ENCODE peak calls at places on chromosomes 16 and 17, in nine cellular contexts. V is SHP77; Q is CD8-positive, alpha-beta T cell; Z is C1 segment of cervical spinal cord; B is NCI-H460; O is progenitor cell of endocrine pancreas; G is right cardiac atrium; K is uterus; F is fibroblast of the aortic adventitia. D is an unnamed sample.

GRCh38 chr17:61393904-61394629 is 5.6 kb upstream of the TBX2 start:
- DNase-seq in V (no peak), Q (no peak), Z (no peak), B (no peak), O (no peak), G (no peak), K (no peak), F (no peak), D (no peak)

GRCh38 chr17:44209786-44210341 is 9.6 kb downstream of the UBTF start:
- DNase-seq in V (no peak), Q (no peak), Z (no peak), B (no peak), O (no peak), G (no peak), K (no peak), F (no peak), D (no peak)

GRCh38 chr17:79077587-79077986 is 3.0 kb downstream of the ENGASE start:
- DNase-seq in V (no peak), Q (no peak), Z (no peak), B (no peak), O (no peak), G (peak; percentile 41), K (no peak), F (no peak), D (no peak)

GRCh38 chr17:9331512-9332163 is 244.0 kb downstream of the STX8 start:
- DNase-seq in V (no peak), Q (no peak), Z (no peak), B (no peak), O (no peak), G (no peak), K (no peak), F (no peak), D (no peak)

GRCh38 chr16:2773188-2773968 is 3.7 kb downstream of the ELOB start:
- DNase-seq in V (no peak), Q (no peak), Z (no peak), B (no peak), O (no peak), G (no peak), K (no peak), F (no peak), D (no peak)

GRCh38 chr17:82611140-82612058 is 36.8 kb downstream of the WDR45B start:
- DNase-seq in V (peak; percentile 72), Q (no peak), Z (no peak), B (no peak), O (no peak), G (peak; percentile 70), K (peak; percentile 56), F (peak; percentile 46), D (no peak)

GRCh38 chr17:48555183-48555615 is 10.3 kb upstream of the HOXB2 start:
- DNase-seq in V (peak; percentile 9), Q (no peak), Z (no peak), B (no peak), O (no peak), G (no peak), K (no peak), F (peak; percentile 98), D (no peak)

GRCh38 chr17:44688675-44689491 is 693 bp downstream of the CCDC43 start:
- DNase-seq in V (no peak), Q (no peak), Z (no peak), B (no peak), O (peak; percentile 17), G (no peak), K (no peak), F (peak; percentile 2), D (no peak)

GRCh38 chr16:57194512-57194911 is 8.4 kb downstream of the RSPRY1 start:
- DNase-seq in V (peak; percentile 75), Q (no peak), Z (no peak), B (peak; percentile 90), O (no peak), G (no peak), K (no peak), F (peak; percentile 92), D (no peak)

GRCh38 chr16:65068151-65068740 is 53.6 kb downstream of the CDH11 start:
- DNase-seq in V (no peak), Q (no peak), Z (no peak), B (peak; percentile 52), O (no peak), G (no peak), K (no peak), F (peak; percentile 74), D (no peak)

GRCh38 chr16:69233124-69233523 is 46.2 kb downstream of the SNTB2 start:
- DNase-seq in V (no peak), Q (no peak), Z (no peak), B (no peak), O (no peak), G (no peak), K (no peak), F (no peak), D (no peak)

GRCh38 chr17:61467416-61468262 is 15.4 kb downstream of the TBX4 start:
- DNase-seq in V (no peak), Q (no peak), Z (peak; percentile 5), B (peak; percentile 20), O (no peak), G (peak; percentile 73), K (peak; percentile 14), F (peak; percentile 53), D (peak; percentile 30)

GRCh38 chr16:4500283-4500682 is 24.1 kb downstream of the HMOX2 start:
- DNase-seq in V (no peak), Q (no peak), Z (no peak), B (peak; percentile 33), O (no peak), G (no peak), K (no peak), F (peak; percentile 89), D (peak; percentile 71)

GRCh38 chr17:44969144-44969780 is 1.2 kb upstream of the C1QL1 start:
- DNase-seq in V (no peak), Q (no peak), Z (no peak), B (no peak), O (no peak), G (no peak), K (no peak), F (no peak), D (no peak)

D was measured in mucosa of gallbladder.